ENCODE peak calls at places on chromosomes 16 and 17, in six cellular contexts. One of them, this sample, is unnamed.
A peak's percentile ranks its signal among the peaks of the same experiment; 100 is the strongest.

GRCh38 chr16:50600582-50601283 is 52.5 kb downstream of the NKD1 start:
- DNase-seq in NCI-H1694 treated with DMSO at 0.1 percent for 48 hours: no peak
- DNase-seq in fibroblast of mammary gland: no peak
- DNase-seq in stimulated activated CD8-positive, alpha-beta memory T cell treated with anti-CD3 and anti-CD28 coated beads, Interleukin-15, amount 100 ng/mL, for 4 hours: no peak
- DNase-seq in aorta: peak; percentile 80
- DNase-seq in GM12865: no peak
- DNase-seq in this sample: no peak

GRCh38 chr16:52436646-52437645 is 110.0 kb downstream of the TOX3 start:
- DNase-seq in NCI-H1694 treated with DMSO at 0.1 percent for 48 hours: peak; percentile 21
- DNase-seq in fibroblast of mammary gland: no peak
- DNase-seq in stimulated activated CD8-positive, alpha-beta memory T cell treated with anti-CD3 and anti-CD28 coated beads, Interleukin-15, amount 100 ng/mL, for 4 hours: no peak
- DNase-seq in aorta: no peak
- DNase-seq in GM12865: no peak
- DNase-seq in this sample: no peak

GRCh38 chr17:60345233-60345632 is 46.7 kb downstream of the USP32 start:
- DNase-seq in NCI-H1694 treated with DMSO at 0.1 percent for 48 hours: no peak
- DNase-seq in fibroblast of mammary gland: no peak
- DNase-seq in stimulated activated CD8-positive, alpha-beta memory T cell treated with anti-CD3 and anti-CD28 coated beads, Interleukin-15, amount 100 ng/mL, for 4 hours: no peak
- DNase-seq in aorta: no peak
- DNase-seq in GM12865: no peak
- DNase-seq in this sample: no peak

GRCh38 chr17:9959377-9959981 is 54.4 kb upstream of the RCVRN start:
- DNase-seq in NCI-H1694 treated with DMSO at 0.1 percent for 48 hours: no peak
- DNase-seq in fibroblast of mammary gland: peak; percentile 62
- DNase-seq in stimulated activated CD8-positive, alpha-beta memory T cell treated with anti-CD3 and anti-CD28 coated beads, Interleukin-15, amount 100 ng/mL, for 4 hours: no peak
- DNase-seq in aorta: no peak
- DNase-seq in GM12865: peak; percentile 65
- DNase-seq in this sample: no peak

GRCh38 chr17:9918804-9919352 is 13.8 kb upstream of the RCVRN start:
- DNase-seq in NCI-H1694 treated with DMSO at 0.1 percent for 48 hours: no peak
- DNase-seq in fibroblast of mammary gland: no peak
- DNase-seq in stimulated activated CD8-positive, alpha-beta memory T cell treated with anti-CD3 and anti-CD28 coated beads, Interleukin-15, amount 100 ng/mL, for 4 hours: no peak
- DNase-seq in aorta: no peak
- DNase-seq in GM12865: no peak
- DNase-seq in this sample: no peak

GRCh38 chr16:63652091-63652490 is 1469.8 kb downstream of the CDH11 start:
- DNase-seq in NCI-H1694 treated with DMSO at 0.1 percent for 48 hours: no peak
- DNase-seq in fibroblast of mammary gland: no peak
- DNase-seq in stimulated activated CD8-positive, alpha-beta memory T cell treated with anti-CD3 and anti-CD28 coated beads, Interleukin-15, amount 100 ng/mL, for 4 hours: no peak
- DNase-seq in aorta: no peak
- DNase-seq in GM12865: no peak
- DNase-seq in this sample: no peak

GRCh38 chr16:84925092-84925772 is 86.1 kb downstream of the ZDHHC7 start:
- DNase-seq in NCI-H1694 treated with DMSO at 0.1 percent for 48 hours: peak; percentile 17
- DNase-seq in fibroblast of mammary gland: peak; percentile 46
- DNase-seq in stimulated activated CD8-positive, alpha-beta memory T cell treated with anti-CD3 and anti-CD28 coated beads, Interleukin-15, amount 100 ng/mL, for 4 hours: peak; percentile 16
- DNase-seq in aorta: peak; percentile 91
- DNase-seq in GM12865: peak; percentile 57
- DNase-seq in this sample: no peak

GRCh38 chr17:79294459-79295071 is 219.9 kb downstream of the ENGASE start:
- DNase-seq in NCI-H1694 treated with DMSO at 0.1 percent for 48 hours: no peak
- DNase-seq in fibroblast of mammary gland: peak; percentile 44
- DNase-seq in stimulated activated CD8-positive, alpha-beta memory T cell treated with anti-CD3 and anti-CD28 coated beads, Interleukin-15, amount 100 ng/mL, for 4 hours: no peak
- DNase-seq in aorta: peak; percentile 91
- DNase-seq in GM12865: peak; percentile 35
- DNase-seq in this sample: peak; percentile 49

GRCh38 chr17:39364236-39365025 is 37.0 kb downstream of the FBXL20 start:
- DNase-seq in NCI-H1694 treated with DMSO at 0.1 percent for 48 hours: no peak
- DNase-seq in fibroblast of mammary gland: peak; percentile 23
- DNase-seq in stimulated activated CD8-positive, alpha-beta memory T cell treated with anti-CD3 and anti-CD28 coated beads, Interleukin-15, amount 100 ng/mL, for 4 hours: no peak
- DNase-seq in aorta: no peak
- DNase-seq in GM12865: no peak
- DNase-seq in this sample: no peak

GRCh38 chr16:89584768-89585549 is 9.4 kb downstream of the CPNE7 start:
- DNase-seq in NCI-H1694 treated with DMSO at 0.1 percent for 48 hours: no peak
- DNase-seq in fibroblast of mammary gland: no peak
- DNase-seq in stimulated activated CD8-positive, alpha-beta memory T cell treated with anti-CD3 and anti-CD28 coated beads, Interleukin-15, amount 100 ng/mL, for 4 hours: no peak
- DNase-seq in aorta: no peak
- DNase-seq in GM12865: no peak
- DNase-seq in this sample: no peak

GRCh38 chr16:2857451-2858244 is at the start of gene PRSS22:
- DNase-seq in NCI-H1694 treated with DMSO at 0.1 percent for 48 hours: no peak
- DNase-seq in fibroblast of mammary gland: no peak
- DNase-seq in stimulated activated CD8-positive, alpha-beta memory T cell treated with anti-CD3 and anti-CD28 coated beads, Interleukin-15, amount 100 ng/mL, for 4 hours: no peak
- DNase-seq in aorta: no peak
- DNase-seq in GM12865: no peak
- DNase-seq in this sample: no peak

GRCh38 chr16:69563605-69564580 is 1.9 kb upstream of the NFAT5 start:
- DNase-seq in NCI-H1694 treated with DMSO at 0.1 percent for 48 hours: no peak
- DNase-seq in fibroblast of mammary gland: peak; percentile 38
- DNase-seq in stimulated activated CD8-positive, alpha-beta memory T cell treated with anti-CD3 and anti-CD28 coated beads, Interleukin-15, amount 100 ng/mL, for 4 hours: peak; percentile 62
- DNase-seq in aorta: no peak
- DNase-seq in GM12865: peak; percentile 92
- DNase-seq in this sample: peak; percentile 54

GRCh38 chr16:2701713-2702437 is 18.1 kb downstream of the PRSS27 start:
- DNase-seq in NCI-H1694 treated with DMSO at 0.1 percent for 48 hours: no peak
- DNase-seq in fibroblast of mammary gland: no peak
- DNase-seq in stimulated activated CD8-positive, alpha-beta memory T cell treated with anti-CD3 and anti-CD28 coated beads, Interleukin-15, amount 100 ng/mL, for 4 hours: no peak
- DNase-seq in aorta: no peak
- DNase-seq in GM12865: no peak
- DNase-seq in this sample: no peak

GRCh38 chr17:33267279-33267790 is 25.8 kb downstream of the ASIC2 start:
- DNase-seq in NCI-H1694 treated with DMSO at 0.1 percent for 48 hours: no peak
- DNase-seq in fibroblast of mammary gland: peak; percentile 95
- DNase-seq in stimulated activated CD8-positive, alpha-beta memory T cell treated with anti-CD3 and anti-CD28 coated beads, Interleukin-15, amount 100 ng/mL, for 4 hours: no peak
- DNase-seq in aorta: no peak
- DNase-seq in GM12865: no peak
- DNase-seq in this sample: no peak

GRCh38 chr17:38883592-38884526 is 14.0 kb downstream of the LASP1 start:
- DNase-seq in NCI-H1694 treated with DMSO at 0.1 percent for 48 hours: no peak
- DNase-seq in fibroblast of mammary gland: peak; percentile 36
- DNase-seq in stimulated activated CD8-positive, alpha-beta memory T cell treated with anti-CD3 and anti-CD28 coated beads, Interleukin-15, amount 100 ng/mL, for 4 hours: no peak
- DNase-seq in aorta: no peak
- DNase-seq in GM12865: no peak
- DNase-seq in this sample: no peak

GRCh38 chr16:69566437-69567030 is 768 bp downstream of the NFAT5 start:
- DNase-seq in NCI-H1694 treated with DMSO at 0.1 percent for 48 hours: no peak
- DNase-seq in fibroblast of mammary gland: peak; percentile 72
- DNase-seq in stimulated activated CD8-positive, alpha-beta memory T cell treated with anti-CD3 and anti-CD28 coated beads, Interleukin-15, amount 100 ng/mL, for 4 hours: no peak
- DNase-seq in aorta: peak; percentile 89
- DNase-seq in GM12865: peak; percentile 66
- DNase-seq in this sample: peak; percentile 53

GRCh38 chr17:64531955-64532371 is 25.2 kb downstream of the CEP95 start:
- DNase-seq in NCI-H1694 treated with DMSO at 0.1 percent for 48 hours: no peak
- DNase-seq in fibroblast of mammary gland: peak; percentile 41
- DNase-seq in stimulated activated CD8-positive, alpha-beta memory T cell treated with anti-CD3 and anti-CD28 coated beads, Interleukin-15, amount 100 ng/mL, for 4 hours: no peak
- DNase-seq in aorta: no peak
- DNase-seq in GM12865: no peak
- DNase-seq in this sample: no peak

GRCh38 chr16:7791191-7791590 is 458.5 kb downstream of the RBFOX1 start:
- DNase-seq in NCI-H1694 treated with DMSO at 0.1 percent for 48 hours: no peak
- DNase-seq in fibroblast of mammary gland: no peak
- DNase-seq in stimulated activated CD8-positive, alpha-beta memory T cell treated with anti-CD3 and anti-CD28 coated beads, Interleukin-15, amount 100 ng/mL, for 4 hours: no peak
- DNase-seq in aorta: no peak
- DNase-seq in GM12865: no peak
- DNase-seq in this sample: no peak

GRCh38 chr16:74580828-74581227 is 26.1 kb downstream of the GLG1 start:
- DNase-seq in NCI-H1694 treated with DMSO at 0.1 percent for 48 hours: no peak
- DNase-seq in fibroblast of mammary gland: no peak
- DNase-seq in stimulated activated CD8-positive, alpha-beta memory T cell treated with anti-CD3 and anti-CD28 coated beads, Interleukin-15, amount 100 ng/mL, for 4 hours: no peak
- DNase-seq in aorta: no peak
- DNase-seq in GM12865: peak; percentile 69
- DNase-seq in this sample: no peak

GRCh38 chr17:7502987-7503386 is 18.8 kb downstream of the POLR2A start:
- DNase-seq in NCI-H1694 treated with DMSO at 0.1 percent for 48 hours: no peak
- DNase-seq in fibroblast of mammary gland: no peak
- DNase-seq in stimulated activated CD8-positive, alpha-beta memory T cell treated with anti-CD3 and anti-CD28 coated beads, Interleukin-15, amount 100 ng/mL, for 4 hours: no peak
- DNase-seq in aorta: no peak
- DNase-seq in GM12865: no peak
- DNase-seq in this sample: no peak

GRCh38 chr16:65343556-65343955 is 221.7 kb upstream of the CDH11 start:
- DNase-seq in NCI-H1694 treated with DMSO at 0.1 percent for 48 hours: no peak
- DNase-seq in fibroblast of mammary gland: no peak
- DNase-seq in stimulated activated CD8-positive, alpha-beta memory T cell treated with anti-CD3 and anti-CD28 coated beads, Interleukin-15, amount 100 ng/mL, for 4 hours: no peak
- DNase-seq in aorta: no peak
- DNase-seq in GM12865: no peak
- DNase-seq in this sample: no peak

GRCh38 chr16:73506568-73507056 is 458.7 kb upstream of the ZFHX3 start:
- DNase-seq in NCI-H1694 treated with DMSO at 0.1 percent for 48 hours: no peak
- DNase-seq in fibroblast of mammary gland: no peak
- DNase-seq in stimulated activated CD8-positive, alpha-beta memory T cell treated with anti-CD3 and anti-CD28 coated beads, Interleukin-15, amount 100 ng/mL, for 4 hours: no peak
- DNase-seq in aorta: no peak
- DNase-seq in GM12865: no peak
- DNase-seq in this sample: no peak

GRCh38 chr17:60602871-60603270 is 2.9 kb downstream of the PPM1D start:
- DNase-seq in NCI-H1694 treated with DMSO at 0.1 percent for 48 hours: no peak
- DNase-seq in fibroblast of mammary gland: no peak
- DNase-seq in stimulated activated CD8-positive, alpha-beta memory T cell treated with anti-CD3 and anti-CD28 coated beads, Interleukin-15, amount 100 ng/mL, for 4 hours: no peak
- DNase-seq in aorta: no peak
- DNase-seq in GM12865: no peak
- DNase-seq in this sample: no peak

GRCh38 chr17:12391468-12391867 is 274.2 kb upstream of the MYOCD start:
- DNase-seq in NCI-H1694 treated with DMSO at 0.1 percent for 48 hours: no peak
- DNase-seq in fibroblast of mammary gland: peak; percentile 11
- DNase-seq in stimulated activated CD8-positive, alpha-beta memory T cell treated with anti-CD3 and anti-CD28 coated beads, Interleukin-15, amount 100 ng/mL, for 4 hours: no peak
- DNase-seq in aorta: no peak
- DNase-seq in GM12865: no peak
- DNase-seq in this sample: no peak

GRCh38 chr16:50719401-50720337 is 22.2 kb upstream of the CYLD start:
- DNase-seq in NCI-H1694 treated with DMSO at 0.1 percent for 48 hours: no peak
- DNase-seq in fibroblast of mammary gland: no peak
- DNase-seq in stimulated activated CD8-positive, alpha-beta memory T cell treated with anti-CD3 and anti-CD28 coated beads, Interleukin-15, amount 100 ng/mL, for 4 hours: no peak
- DNase-seq in aorta: no peak
- DNase-seq in GM12865: no peak
- DNase-seq in this sample: no peak

GRCh38 chr16:72932050-72932449 is 115.9 kb downstream of the ZFHX3 start:
- DNase-seq in NCI-H1694 treated with DMSO at 0.1 percent for 48 hours: no peak
- DNase-seq in fibroblast of mammary gland: peak; percentile 17
- DNase-seq in stimulated activated CD8-positive, alpha-beta memory T cell treated with anti-CD3 and anti-CD28 coated beads, Interleukin-15, amount 100 ng/mL, for 4 hours: no peak
- DNase-seq in aorta: no peak
- DNase-seq in GM12865: peak; percentile 28
- DNase-seq in this sample: no peak

GRCh38 chr17:76267051-76267576 is 2.0 kb downstream of the UBALD2 start:
- DNase-seq in NCI-H1694 treated with DMSO at 0.1 percent for 48 hours: no peak
- DNase-seq in fibroblast of mammary gland: no peak
- DNase-seq in stimulated activated CD8-positive, alpha-beta memory T cell treated with anti-CD3 and anti-CD28 coated beads, Interleukin-15, amount 100 ng/mL, for 4 hours: no peak
- DNase-seq in aorta: no peak
- DNase-seq in GM12865: peak; percentile 29
- DNase-seq in this sample: no peak

GRCh38 chr17:44556114-44556853 is 1.0 kb upstream of the FZD2 start:
- DNase-seq in NCI-H1694 treated with DMSO at 0.1 percent for 48 hours: no peak
- DNase-seq in fibroblast of mammary gland: peak; percentile 43
- DNase-seq in stimulated activated CD8-positive, alpha-beta memory T cell treated with anti-CD3 and anti-CD28 coated beads, Interleukin-15, amount 100 ng/mL, for 4 hours: no peak
- DNase-seq in aorta: no peak
- DNase-seq in GM12865: peak; percentile 59
- DNase-seq in this sample: peak; percentile 56

GRCh38 chr16:49632798-49633189 is 223.1 kb downstream of the ZNF423 start:
- DNase-seq in NCI-H1694 treated with DMSO at 0.1 percent for 48 hours: no peak
- DNase-seq in fibroblast of mammary gland: no peak
- DNase-seq in stimulated activated CD8-positive, alpha-beta memory T cell treated with anti-CD3 and anti-CD28 coated beads, Interleukin-15, amount 100 ng/mL, for 4 hours: no peak
- DNase-seq in aorta: peak; percentile 31
- DNase-seq in GM12865: no peak
- DNase-seq in this sample: no peak

GRCh38 chr16:3246002-3246401 is 10.4 kb downstream of the MEFV start:
- DNase-seq in NCI-H1694 treated with DMSO at 0.1 percent for 48 hours: no peak
- DNase-seq in fibroblast of mammary gland: no peak
- DNase-seq in stimulated activated CD8-positive, alpha-beta memory T cell treated with anti-CD3 and anti-CD28 coated beads, Interleukin-15, amount 100 ng/mL, for 4 hours: no peak
- DNase-seq in aorta: no peak
- DNase-seq in GM12865: no peak
- DNase-seq in this sample: no peak

GRCh38 chr16:47644166-47644565 is 183.0 kb downstream of the PHKB start:
- DNase-seq in NCI-H1694 treated with DMSO at 0.1 percent for 48 hours: no peak
- DNase-seq in fibroblast of mammary gland: peak; percentile 78
- DNase-seq in stimulated activated CD8-positive, alpha-beta memory T cell treated with anti-CD3 and anti-CD28 coated beads, Interleukin-15, amount 100 ng/mL, for 4 hours: no peak
- DNase-seq in aorta: no peak
- DNase-seq in GM12865: no peak
- DNase-seq in this sample: no peak

GRCh38 chr17:19457830-19458271 is 46.8 kb downstream of the RNF112 start:
- DNase-seq in NCI-H1694 treated with DMSO at 0.1 percent for 48 hours: no peak
- DNase-seq in fibroblast of mammary gland: no peak
- DNase-seq in stimulated activated CD8-positive, alpha-beta memory T cell treated with anti-CD3 and anti-CD28 coated beads, Interleukin-15, amount 100 ng/mL, for 4 hours: no peak
- DNase-seq in aorta: no peak
- DNase-seq in GM12865: no peak
- DNase-seq in this sample: no peak

GRCh38 chr17:1705004-1705403 is 5.2 kb downstream of the TLCD2 start:
- DNase-seq in NCI-H1694 treated with DMSO at 0.1 percent for 48 hours: no peak
- DNase-seq in fibroblast of mammary gland: no peak
- DNase-seq in stimulated activated CD8-positive, alpha-beta memory T cell treated with anti-CD3 and anti-CD28 coated beads, Interleukin-15, amount 100 ng/mL, for 4 hours: no peak
- DNase-seq in aorta: no peak
- DNase-seq in GM12865: no peak
- DNase-seq in this sample: no peak